ENCODE peak calls at places on chromosomes 12 and 14, in four cellular contexts. G is pons, K is neural progenitor cell, N is ACHN. H is an unnamed sample.

GRCh38 chr12:94536040-94536965 is 76.6 kb upstream of the CEP83 start:
- DNase-seq in K (no peak), G (no peak), N (no peak), H (no peak)

GRCh38 chr14:69696633-69697557 is 70.0 kb upstream of the SRSF5 start:
- DNase-seq in N (no peak), K (no peak), G (no peak), H (no peak)

GRCh38 chr12:124512667-124513296 is 54.6 kb downstream of the NCOR2 start:
- DNase-seq in G (peak), N (peak), K (peak), H (peak)

GRCh38 chr14:31572955-31573354 is 11.8 kb downstream of the NUBPL start:
- DNase-seq in G (no peak), K (no peak), N (no peak), H (no peak)

GRCh38 chr12:22275847-22276246 is 58.7 kb downstream of the ST8SIA1 start:
- DNase-seq in K (no peak), N (peak), G (peak), H (no peak)

GRCh38 chr14:50714452-50715073 is 46.5 kb upstream of the SAV1 start:
- DNase-seq in K (peak), N (no peak), G (peak), H (peak)

GRCh38 chr14:51093371-51094281 is 1.3 kb downstream of the TRIM9 start:
- DNase-seq in G (peak), N (peak), K (peak), H (no peak)

GRCh38 chr14:104087505-104087904 is 2.0 kb downstream of the ASPG start:
- DNase-seq in N (no peak), G (no peak), K (no peak), H (no peak)

GRCh38 chr12:115370204-115370603 is 686.2 kb upstream of the TBX3 start:
- DNase-seq in K (no peak), G (no peak), N (no peak), H (no peak)

GRCh38 chr12:46998811-46999368 is 80.5 kb upstream of the PCED1B start:
- DNase-seq in K (no peak), N (no peak), G (no peak), H (no peak)

GRCh38 chr14:55752580-55753365 is 172.8 kb downstream of the KTN1 start:
- DNase-seq in N (no peak), G (no peak), K (peak), H (no peak)

GRCh38 chr12:18819471-18819870 is 81.6 kb downstream of the CAPZA3 start:
- DNase-seq in K (no peak), G (no peak), N (no peak), H (no peak)

GRCh38 chr12:85325452-85325851 is 45.4 kb downstream of the ALX1 start:
- DNase-seq in K (peak), N (no peak), G (no peak), H (no peak)

H was measured in NCI-H460.